ENCODE peak calls at places on chromosomes 7 and 10, in five cellular contexts. One of them, this sample, is unnamed.

GRCh38 chr10:97921581-97922377 is 72.1 kb downstream of the GOLGA7B start:
- DNase-seq in AG09319: no peak
- DNase-seq in GM06990: no peak
- DNase-seq in WTC11: no peak
- DNase-seq in right lobe of liver: no peak
- DNase-seq in this sample: no peak

GRCh38 chr10:129394739-129395298 is 72.2 kb upstream of the MGMT start:
- DNase-seq in right lobe of liver: no peak
- DNase-seq in WTC11: no peak
- DNase-seq in GM06990: no peak
- DNase-seq in AG09319: no peak
- DNase-seq in this sample: no peak

GRCh38 chr7:48643420-48644013 is 280.8 kb upstream of the CDC14C start:
- DNase-seq in WTC11: no peak
- DNase-seq in GM06990: no peak
- DNase-seq in AG09319: no peak
- DNase-seq in right lobe of liver: no peak
- DNase-seq in this sample: no peak

GRCh38 chr10:78925800-78926319 is 142.9 kb upstream of the ZMIZ1 start:
- DNase-seq in right lobe of liver: no peak
- DNase-seq in GM06990: no peak
- DNase-seq in WTC11: no peak
- DNase-seq in AG09319: peak
- DNase-seq in this sample: no peak

GRCh38 chr10:5948999-5949759 is 28.2 kb downstream of the IL15RA start:
- DNase-seq in AG09319: no peak
- DNase-seq in GM06990: no peak
- DNase-seq in right lobe of liver: peak
- DNase-seq in WTC11: peak
- DNase-seq in this sample: no peak

GRCh38 chr7:29516491-29516890 is 47.1 kb upstream of the PRR15 start:
- DNase-seq in GM06990: no peak
- DNase-seq in right lobe of liver: no peak
- DNase-seq in WTC11: no peak
- DNase-seq in AG09319: no peak
- DNase-seq in this sample: no peak

GRCh38 chr10:86652361-86653202 is 1.8 kb upstream of the OPN4 start:
- DNase-seq in AG09319: no peak
- DNase-seq in WTC11: peak
- DNase-seq in GM06990: no peak
- DNase-seq in right lobe of liver: no peak
- DNase-seq in this sample: no peak

GRCh38 chr7:139702811-139703467 is 74.9 kb downstream of the HIPK2 start:
- DNase-seq in AG09319: no peak
- DNase-seq in WTC11: no peak
- DNase-seq in right lobe of liver: no peak
- DNase-seq in GM06990: peak
- DNase-seq in this sample: no peak

GRCh38 chr7:136130819-136131637 is 153.9 kb upstream of the MTPN start:
- DNase-seq in right lobe of liver: no peak
- DNase-seq in WTC11: no peak
- DNase-seq in AG09319: no peak
- DNase-seq in GM06990: no peak
- DNase-seq in this sample: no peak

GRCh38 chr10:69139961-69140360 is 16.0 kb downstream of the VPS26A start:
- DNase-seq in AG09319: no peak
- DNase-seq in right lobe of liver: no peak
- DNase-seq in WTC11: no peak
- DNase-seq in GM06990: no peak
- DNase-seq in this sample: no peak

GRCh38 chr10:32271617-32272016 is 75.3 kb downstream of the EPC1 start:
- DNase-seq in right lobe of liver: no peak
- DNase-seq in AG09319: no peak
- DNase-seq in GM06990: no peak
- DNase-seq in WTC11: no peak
- DNase-seq in this sample: no peak

GRCh38 chr7:31948041-31948440 is 122.2 kb downstream of the PDE1C start:
- DNase-seq in AG09319: no peak
- DNase-seq in GM06990: peak
- DNase-seq in right lobe of liver: no peak
- DNase-seq in WTC11: no peak
- DNase-seq in this sample: no peak

GRCh38 chr7:87886875-87887274 is 10.6 kb downstream of the DBF4 start:
- DNase-seq in right lobe of liver: no peak
- DNase-seq in GM06990: no peak
- DNase-seq in AG09319: peak
- DNase-seq in WTC11: no peak
- DNase-seq in this sample: no peak

GRCh38 chr7:5419523-5420107 is 4.0 kb downstream of the TNRC18 start:
- DNase-seq in GM06990: no peak
- DNase-seq in AG09319: no peak
- DNase-seq in right lobe of liver: no peak
- DNase-seq in WTC11: peak
- DNase-seq in this sample: peak

GRCh38 chr7:140375808-140376730 is 22.3 kb downstream of the SLC37A3 start:
- DNase-seq in right lobe of liver: no peak
- DNase-seq in GM06990: no peak
- DNase-seq in WTC11: no peak
- DNase-seq in AG09319: no peak
- DNase-seq in this sample: no peak

GRCh38 chr7:33852838-33853237 is 52.5 kb upstream of the BMPER start:
- DNase-seq in WTC11: no peak
- DNase-seq in GM06990: no peak
- DNase-seq in AG09319: no peak
- DNase-seq in right lobe of liver: no peak
- DNase-seq in this sample: no peak

GRCh38 chr10:5622586-5622985 is 43.8 kb downstream of the ASB13 start:
- DNase-seq in right lobe of liver: no peak
- DNase-seq in WTC11: no peak
- DNase-seq in GM06990: no peak
- DNase-seq in AG09319: no peak
- DNase-seq in this sample: no peak

GRCh38 chr7:24052572-24053223 is 231.3 kb upstream of the NPY start:
- DNase-seq in GM06990: no peak
- DNase-seq in AG09319: peak
- DNase-seq in right lobe of liver: no peak
- DNase-seq in WTC11: no peak
- DNase-seq in this sample: no peak

GRCh38 chr7:50869108-50869716 is 86.5 kb upstream of the GRB10 start:
- DNase-seq in GM06990: no peak
- DNase-seq in AG09319: peak
- DNase-seq in WTC11: no peak
- DNase-seq in right lobe of liver: no peak
- DNase-seq in this sample: no peak

GRCh38 chr10:90407116-90407515 is 450.7 kb downstream of the HTR7 start:
- DNase-seq in AG09319: no peak
- DNase-seq in GM06990: no peak
- DNase-seq in right lobe of liver: no peak
- DNase-seq in WTC11: no peak
- DNase-seq in this sample: no peak

GRCh38 chr7:53351681-53352080 is 316.2 kb downstream of the POM121L12 start:
- DNase-seq in AG09319: no peak
- DNase-seq in right lobe of liver: no peak
- DNase-seq in WTC11: no peak
- DNase-seq in GM06990: no peak
- DNase-seq in this sample: no peak

GRCh38 chr10:91313761-91314520 is 93.5 kb downstream of the PCGF5 start:
- DNase-seq in AG09319: peak
- DNase-seq in WTC11: no peak
- DNase-seq in right lobe of liver: no peak
- DNase-seq in GM06990: no peak
- DNase-seq in this sample: no peak

GRCh38 chr7:126185959-126186580 is 1066.7 kb downstream of the GRM8 start:
- DNase-seq in GM06990: no peak
- DNase-seq in WTC11: peak
- DNase-seq in AG09319: no peak
- DNase-seq in right lobe of liver: no peak
- DNase-seq in this sample: no peak

GRCh38 chr7:2720024-2720423 is 32.0 kb downstream of the AMZ1 start:
- DNase-seq in WTC11: no peak
- DNase-seq in right lobe of liver: no peak
- DNase-seq in AG09319: no peak
- DNase-seq in GM06990: no peak
- DNase-seq in this sample: peak

GRCh38 chr7:20173828-20174227 is 43.4 kb downstream of the MACC1 start:
- DNase-seq in AG09319: no peak
- DNase-seq in right lobe of liver: no peak
- DNase-seq in WTC11: no peak
- DNase-seq in GM06990: no peak
- DNase-seq in this sample: no peak

GRCh38 chr10:29834990-29835569 is 200.3 kb upstream of the SVIL start:
- DNase-seq in AG09319: peak
- DNase-seq in GM06990: no peak
- DNase-seq in right lobe of liver: no peak
- DNase-seq in WTC11: no peak
- DNase-seq in this sample: no peak

GRCh38 chr10:47400251-47400650 is 16.2 kb upstream of the ZNF488 start:
- DNase-seq in AG09319: no peak
- DNase-seq in WTC11: no peak
- DNase-seq in right lobe of liver: no peak
- DNase-seq in GM06990: no peak
- DNase-seq in this sample: no peak

GRCh38 chr7:17660116-17660515 is 280.2 kb downstream of the SNX13 start:
- DNase-seq in AG09319: no peak
- DNase-seq in right lobe of liver: no peak
- DNase-seq in WTC11: no peak
- DNase-seq in GM06990: no peak
- DNase-seq in this sample: no peak

GRCh38 chr10:93921338-93921737 is 27.6 kb downstream of the SLC35G1 start:
- DNase-seq in right lobe of liver: no peak
- DNase-seq in GM06990: no peak
- DNase-seq in AG09319: no peak
- DNase-seq in WTC11: peak
- DNase-seq in this sample: peak

GRCh38 chr7:76225379-76225778 is 23.7 kb downstream of the SRRM3 start:
- DNase-seq in right lobe of liver: no peak
- DNase-seq in AG09319: no peak
- DNase-seq in GM06990: no peak
- DNase-seq in WTC11: peak
- DNase-seq in this sample: peak

GRCh38 chr10:128007971-128008370 is 101.1 kb downstream of the PTPRE start:
- DNase-seq in AG09319: no peak
- DNase-seq in GM06990: no peak
- DNase-seq in right lobe of liver: no peak
- DNase-seq in WTC11: no peak
- DNase-seq in this sample: no peak

GRCh38 chr10:22699976-22700375 is 14.4 kb downstream of the PIP4K2A start:
- DNase-seq in AG09319: no peak
- DNase-seq in WTC11: no peak
- DNase-seq in GM06990: no peak
- DNase-seq in right lobe of liver: no peak
- DNase-seq in this sample: no peak

GRCh38 chr10:123842692-123843385 is 48.8 kb downstream of the CPXM2 start:
- DNase-seq in GM06990: no peak
- DNase-seq in AG09319: no peak
- DNase-seq in WTC11: no peak
- DNase-seq in right lobe of liver: no peak
- DNase-seq in this sample: no peak
- TF ChIP-seq CTCF in GM06990: no peak
- TF ChIP-seq CTCF in AG09319: no peak
- TF ChIP-seq CTCF in WTC11: no peak
- TF ChIP-seq CTCF in right lobe of liver: no peak
- TF ChIP-seq CTCF in this sample: no peak

DNA sequence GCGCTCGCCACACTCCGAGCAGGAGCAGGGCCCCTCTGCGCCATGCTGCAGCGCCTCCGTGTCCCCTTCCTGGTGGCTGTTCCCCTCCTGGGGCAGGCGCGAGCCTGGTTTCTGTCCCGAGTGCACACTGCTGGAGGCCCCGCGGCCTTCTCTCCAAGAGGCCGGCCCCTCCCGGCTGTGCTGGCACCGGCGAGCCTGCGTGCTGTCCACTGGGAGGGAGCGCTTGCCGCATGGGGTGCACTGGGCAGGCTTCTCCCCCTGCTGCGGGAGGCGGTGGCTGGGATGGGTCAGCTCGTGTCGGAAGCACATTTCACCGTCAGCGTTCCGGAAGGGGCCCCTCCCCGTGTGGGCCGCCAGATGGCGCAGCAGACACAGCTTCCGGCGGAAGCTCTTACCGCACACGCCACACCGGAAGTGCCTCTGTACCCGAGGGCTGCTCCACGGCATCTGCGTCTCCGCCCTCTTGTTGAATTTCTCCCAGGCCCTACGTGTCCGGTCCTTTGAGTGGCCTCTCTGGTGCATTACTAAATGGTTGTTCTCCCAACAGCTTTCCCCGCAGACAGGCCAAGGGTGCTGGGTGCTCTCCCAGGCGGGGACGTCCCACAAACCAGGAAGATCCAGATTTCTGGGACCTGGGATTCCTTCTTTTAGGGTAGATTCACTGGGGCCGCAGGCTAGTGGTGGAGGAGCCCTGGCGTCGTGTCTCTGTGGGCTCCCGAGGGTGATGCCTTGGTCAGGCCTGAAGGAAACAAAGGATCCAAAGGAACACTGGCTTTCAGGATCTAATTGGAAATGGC is 18.7 kb downstream of the ZNF786 start:
- DNase-seq in right lobe of liver: no peak
- DNase-seq in WTC11: peak
- DNase-seq in AG09319: no peak
- DNase-seq in GM06990: no peak
- DNase-seq in this sample: peak
- TF ChIP-seq CTCF in right lobe of liver: no peak
- TF ChIP-seq CTCF in WTC11: peak
- TF ChIP-seq CTCF in AG09319: no peak
- TF ChIP-seq CTCF in GM06990: no peak
- TF ChIP-seq CTCF in this sample: no peak

DNA sequence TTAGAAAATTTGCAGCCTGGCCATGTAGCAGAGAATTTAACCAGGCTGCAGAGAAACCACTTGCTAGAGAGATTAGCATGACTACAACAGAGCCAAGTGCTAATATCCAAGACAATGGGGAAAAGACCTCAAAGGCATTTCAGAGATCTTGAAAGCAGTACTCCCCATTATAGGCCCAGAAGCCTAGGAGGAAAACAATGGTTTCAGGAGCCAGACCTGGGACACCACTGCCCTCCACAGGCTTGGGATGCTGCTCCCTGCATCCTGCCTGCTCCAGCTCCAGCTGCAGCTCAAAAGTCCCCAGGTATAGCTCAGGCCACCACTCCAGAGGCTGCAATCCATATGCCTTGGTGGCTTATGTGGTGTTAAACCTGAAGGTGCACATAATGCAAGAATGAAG is 101.5 kb upstream of the TMEM72 start:
- DNase-seq in WTC11: peak
- DNase-seq in GM06990: no peak
- DNase-seq in AG09319: no peak
- DNase-seq in right lobe of liver: no peak
- DNase-seq in this sample: no peak
- TF ChIP-seq CTCF in WTC11: no peak
- TF ChIP-seq CTCF in GM06990: no peak
- TF ChIP-seq CTCF in AG09319: peak
- TF ChIP-seq CTCF in right lobe of liver: no peak
- TF ChIP-seq CTCF in this sample: no peak

GRCh38 chr10:101538481-101538880 is 49.6 kb downstream of the POLL start:
- DNase-seq in AG09319: no peak
- DNase-seq in WTC11: no peak
- DNase-seq in GM06990: no peak
- DNase-seq in right lobe of liver: no peak
- DNase-seq in this sample: no peak

GRCh38 chr10:101535949-101536348 is 52.1 kb downstream of the POLL start:
- DNase-seq in right lobe of liver: no peak
- DNase-seq in GM06990: no peak
- DNase-seq in WTC11: no peak
- DNase-seq in AG09319: no peak
- DNase-seq in this sample: no peak

GRCh38 chr10:101536800-101537199 is 51.3 kb downstream of the POLL start:
- DNase-seq in right lobe of liver: no peak
- DNase-seq in GM06990: no peak
- DNase-seq in WTC11: no peak
- DNase-seq in AG09319: no peak
- DNase-seq in this sample: no peak
- TF ChIP-seq CTCF in right lobe of liver: peak
- TF ChIP-seq CTCF in GM06990: peak
- TF ChIP-seq CTCF in WTC11: peak
- TF ChIP-seq CTCF in AG09319: peak
- TF ChIP-seq CTCF in this sample: no peak

This sample was measured in mucosa of descending colon.